ENCODE peak calls at places on chromosomes 5 and 9, in five cellular contexts. N is tibial nerve, M is heart left ventricle, F is HFF-Myc, I is natural killer cell. Y is an unnamed sample.

GRCh38 chr9:37986001-37986400 is 82.1 kb upstream of the SLC25A51 start:
- DNase-seq in N (no peak), M (no peak), F (no peak), I (no peak), Y (no peak)

GRCh38 chr9:124038239-124038638 is 26.7 kb downstream of the LHX2 start:
- DNase-seq in N (no peak), M (no peak), F (no peak), I (no peak), Y (no peak)

GRCh38 chr9:80811003-80811402 is 878.3 kb downstream of the TLE1 start:
- DNase-seq in N (no peak), M (no peak), F (no peak), I (no peak), Y (no peak)

GRCh38 chr5:78649816-78650561 is 1.4 kb upstream of the LHFPL2 start:
- DNase-seq in N (no peak), M (no peak), F (no peak), I (no peak), Y (no peak)

GRCh38 chr9:33813712-33814641 is 3.0 kb upstream of the UBE2R2 start:
- DNase-seq in N (no peak), M (no peak), F (no peak), I (no peak), Y (no peak)

GRCh38 chr5:170338933-170339779 is 41.6 kb upstream of the LCP2 start:
- DNase-seq in N (no peak), M (no peak), F (no peak), I (peak), Y (peak)

GRCh38 chr5:73826761-73827450 is 200.9 kb downstream of the ARHGEF28 start:
- DNase-seq in N (peak), M (no peak), F (peak), I (no peak), Y (no peak)

GRCh38 chr9:16627967-16628366 is 242.5 kb downstream of the BNC2 start:
- DNase-seq in N (peak), M (no peak), F (peak), I (no peak), Y (no peak)

GRCh38 chr9:34145165-34145564 is 18.7 kb upstream of the DCAF12 start:
- DNase-seq in N (no peak), M (no peak), F (no peak), I (no peak), Y (no peak)

GRCh38 chr9:11088826-11089374 is 476.1 kb upstream of the PTPRD start:
- DNase-seq in N (no peak), M (no peak), F (no peak), I (no peak), Y (no peak)

GRCh38 chr5:112208699-112209615 is 210.1 kb downstream of the EPB41L4A start:
- DNase-seq in N (no peak), M (no peak), F (no peak), I (no peak), Y (no peak)

GRCh38 chr5:138336952-138337684 is 948 bp upstream of the FAM53C start:
- DNase-seq in N (peak), M (no peak), F (no peak), I (no peak), Y (no peak)

GRCh38 chr5:56625577-56625976 is 189.8 kb upstream of the MAP3K1 start:
- DNase-seq in N (no peak), M (no peak), F (peak), I (no peak), Y (no peak)

GRCh38 chr5:160961030-160961429 is 109.0 kb upstream of the ATP10B start:
- DNase-seq in N (no peak), M (no peak), F (no peak), I (no peak), Y (no peak)

GRCh38 chr9:96241391-96241809 is 60.6 kb downstream of the HSD17B3 start:
- DNase-seq in N (no peak), M (no peak), F (no peak), I (no peak), Y (no peak)

GRCh38 chr9:89864257-89864656 is 259.4 kb downstream of the GADD45G start:
- DNase-seq in N (no peak), M (no peak), F (no peak), I (no peak), Y (no peak)

GRCh38 chr5:144487207-144487606 is 316.5 kb downstream of the KCTD16 start:
- DNase-seq in N (no peak), M (no peak), F (no peak), I (no peak), Y (no peak)
- TF ChIP-seq CTCF in N (no peak), M (no peak), F (no peak), I (no peak), Y (no peak)

GRCh38 chr9:122159026-122159924 is at the start of the genes MORN5 and NDUFA8:
- DNase-seq in N (peak), M (peak), F (peak), I (peak), Y (peak)

GRCh38 chr9:122159925-122160246 is 178 bp downstream of the MORN5 start:
- DNase-seq in N (no peak), M (no peak), F (no peak), I (no peak), Y (no peak)

GRCh38 chr9:122162415-122162814 is 2.7 kb downstream of the MORN5 start:
- DNase-seq in N (no peak), M (no peak), F (no peak), I (no peak), Y (no peak)

GRCh38 chr9:122158202-122158601 is 1.4 kb downstream of the NDUFA8 start:
- DNase-seq in N (no peak), M (no peak), F (peak), I (no peak), Y (no peak)
- TF ChIP-seq CTCF in N (no peak), M (peak), F (peak), I (peak), Y (no peak)

DNA sequence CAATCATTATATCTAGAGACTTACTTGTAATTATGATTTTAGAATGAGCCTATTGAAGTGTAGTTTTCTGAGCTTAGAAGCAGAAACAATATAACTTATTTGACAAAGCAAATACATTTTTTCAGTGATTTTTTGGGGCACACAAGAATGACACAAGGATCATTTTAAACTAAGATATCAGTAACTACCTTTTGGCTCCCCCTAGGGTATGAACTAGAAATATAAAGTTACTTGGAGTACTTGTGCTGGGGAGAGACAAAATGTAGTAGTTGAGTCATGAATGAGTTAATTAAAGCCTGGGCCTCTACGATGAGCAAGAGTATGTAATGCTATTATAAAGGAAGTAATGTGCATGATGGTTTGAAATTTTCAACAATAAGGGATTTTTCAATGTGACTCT is 1244.1 kb upstream of the ACO1 start:
- DNase-seq in N (no peak), M (no peak), F (no peak), I (no peak), Y (no peak)
- TF ChIP-seq CTCF in N (no peak), M (no peak), F (no peak), I (no peak), Y (no peak)

DNA sequence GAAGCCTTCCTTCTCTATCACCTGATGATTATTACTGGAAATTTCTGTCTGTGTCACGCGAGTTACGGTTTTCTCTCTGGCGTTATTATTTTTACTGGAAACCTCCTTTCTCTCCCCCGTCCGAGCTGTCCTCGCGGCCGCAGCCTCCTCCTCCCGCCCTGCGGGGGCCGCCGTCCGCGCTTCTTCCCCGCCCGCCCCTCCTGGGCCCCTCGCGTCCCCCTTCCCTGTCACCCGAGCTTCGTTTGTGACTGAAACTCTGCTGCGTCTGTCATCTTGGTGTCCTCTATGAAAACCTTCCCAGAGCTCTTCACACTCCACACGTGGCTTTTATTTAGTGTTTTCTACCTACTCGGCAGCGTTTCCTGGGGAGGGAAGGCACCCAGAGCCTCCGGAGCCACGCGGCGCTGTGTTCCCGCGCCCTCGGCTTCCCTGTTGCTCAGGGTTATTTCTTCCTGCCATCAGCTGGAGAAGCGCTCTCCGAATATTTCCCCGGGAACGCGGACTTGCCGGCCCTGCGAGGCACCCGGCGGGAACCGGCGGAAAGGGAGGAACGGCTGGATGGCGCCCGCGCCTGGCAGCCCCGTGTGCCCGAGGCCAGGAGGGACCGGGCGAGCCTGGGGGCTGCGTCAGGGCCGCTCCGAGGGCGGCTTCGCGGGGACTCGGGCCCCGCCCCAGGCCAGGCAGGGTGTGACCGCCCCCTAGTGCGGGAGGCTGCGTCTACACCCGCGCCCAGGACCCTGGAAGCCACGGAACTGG is 33.9 kb downstream of the TRIP13 start:
- DNase-seq in N (no peak), M (no peak), F (no peak), I (no peak), Y (no peak)
- TF ChIP-seq CTCF in N (no peak), M (no peak), F (peak), I (no peak), Y (no peak)